ENCODE peak calls at places on chromosome 15, in five cellular contexts. S is HepG2, U is A549, E is GM12878, C is K562. M is an unnamed sample.

GRCh38 chr15:48664436-48664835 is 18.9 kb upstream of the FBN1 start:
- DNase-seq in S (no peak), U (no peak), E (no peak), C (no peak), M (no peak)

GRCh38 chr15:31387483-31388118 is 61.0 kb downstream of the KLF13 start:
- DNase-seq in S (no peak), U (no peak), E (no peak), C (no peak), M (no peak)

GRCh38 chr15:89335289-89336041 is 841 bp upstream of the POLG start:
- DNase-seq in S (peak; percentile 10), U (no peak), E (no peak), C (peak; percentile 77), M (peak; percentile 52)

GRCh38 chr15:99983171-99983891 is 250.1 kb upstream of the LYSMD4 start:
- DNase-seq in S (no peak), U (no peak), E (no peak), C (no peak), M (no peak)

GRCh38 chr15:71170163-71170562 is 54.9 kb downstream of the THSD4 start:
- DNase-seq in S (no peak), U (no peak), E (no peak), C (no peak), M (no peak)

GRCh38 chr15:40333922-40334492 is 6.7 kb downstream of the CCDC9B start:
- DNase-seq in S (no peak), U (no peak), E (no peak), C (no peak), M (peak; percentile 98)

GRCh38 chr15:48250640-48251076 is 44.6 kb downstream of the SLC12A1 start:
- DNase-seq in S (peak; percentile 25), U (peak; percentile 67), E (peak; percentile 17), C (peak; percentile 22), M (peak; percentile 71)

GRCh38 chr15:80480909-80481308 is 76.7 kb downstream of the ARNT2 start:
- DNase-seq in S (no peak), U (no peak), E (no peak), C (no peak), M (no peak)

GRCh38 chr15:78502641-78503040 is 4.7 kb upstream of the HYKK start:
- DNase-seq in S (no peak), U (no peak), E (no peak), C (no peak), M (no peak)

GRCh38 chr15:23387791-23388190 is 33.2 kb downstream of the GOLGA8S start:
- DNase-seq in S (no peak), U (no peak), E (no peak), C (no peak), M (no peak)

GRCh38 chr15:59764775-59765174 is 75.7 kb upstream of the BNIP2 start:
- DNase-seq in S (no peak), U (peak; percentile 24), E (no peak), C (no peak), M (no peak)
- TF ChIP-seq POLR2A in S (no peak), U (no peak), E (no peak), C (no peak), M (no peak)

GRCh38 chr15:85582719-85583089 is 202.3 kb downstream of the AKAP13 start:
- DNase-seq in S (no peak), U (no peak), E (peak; percentile 28), C (peak; percentile 9), M (peak; percentile 98)
- TF ChIP-seq MAX in S (no peak), U (no peak), E (no peak), C (no peak), M (no peak)

DNA sequence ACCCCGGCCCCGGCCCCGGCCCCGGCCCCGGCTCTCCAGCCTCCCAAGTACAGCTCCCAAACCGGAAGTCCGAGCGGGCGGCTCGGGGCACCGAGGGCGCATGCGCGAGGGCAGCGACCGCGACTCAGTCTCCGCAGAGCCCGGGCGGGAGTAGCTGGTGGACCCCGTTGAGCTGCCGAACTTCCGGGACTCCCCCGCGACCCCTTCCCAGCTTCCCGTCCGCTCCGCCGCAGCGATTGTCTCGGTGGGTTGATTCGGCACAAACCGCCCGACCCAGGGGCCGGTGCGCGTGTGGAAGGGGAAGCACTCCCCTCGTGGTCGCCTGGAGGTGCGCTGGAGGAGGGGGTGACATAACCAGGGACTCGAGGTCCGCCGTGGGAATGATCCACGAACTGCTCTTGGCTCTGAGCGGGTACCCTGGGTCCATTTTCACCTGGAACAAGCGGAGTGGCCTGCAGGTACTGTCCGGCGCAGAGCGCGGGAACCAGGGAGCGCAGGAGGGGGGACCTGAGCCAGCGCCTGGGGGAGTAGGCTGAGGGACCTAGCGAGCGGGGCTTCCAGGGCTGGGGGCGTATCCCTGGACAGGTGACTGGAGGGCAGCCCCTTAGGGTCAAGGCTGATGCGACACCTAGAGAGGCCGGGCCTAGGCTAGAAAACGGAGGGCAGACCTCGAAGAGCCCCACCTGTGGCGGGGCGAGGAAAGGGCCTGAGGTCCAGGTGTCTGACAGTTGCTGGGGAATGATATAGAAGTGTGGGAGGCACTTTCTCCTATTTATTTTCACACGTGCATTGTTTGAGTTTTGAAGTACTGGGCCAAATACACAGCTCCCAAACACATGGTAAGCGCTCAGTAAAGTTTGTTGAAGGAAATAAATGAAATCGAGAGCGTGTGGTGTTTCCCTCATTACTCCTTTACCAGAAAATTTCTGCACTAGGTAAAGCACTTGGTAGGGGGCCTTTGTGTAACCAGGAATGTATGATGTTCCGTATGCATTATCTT is at the start of the genes TUBGCP4 and ZSCAN29:
- DNase-seq in S (peak; percentile 83), U (peak; percentile 76), E (peak; percentile 34), C (peak; percentile 96), M (peak; percentile 81)
- TF ChIP-seq POLR2A in S (peak; percentile 92), U (peak; percentile 58), E (peak; percentile 92), C (peak; percentile 90), M (peak; percentile 40)

GRCh38 chr15:33298631-33299030 is 12.1 kb upstream of the RYR3 start:
- DNase-seq in S (no peak), U (no peak), E (no peak), C (no peak), M (no peak)
- TF ChIP-seq MAX in S (no peak), U (no peak), E (no peak), C (no peak), M (no peak)

GRCh38 chr15:66704783-66705113 is 2.7 kb downstream of the SMAD6 start:
- DNase-seq in S (no peak), U (no peak), E (no peak), C (no peak), M (no peak)
- TF ChIP-seq POLR2A in S (no peak), U (no peak), E (no peak), C (no peak), M (no peak)